ENCODE peak calls at places on chromosome 1, in nine cellular contexts. V, U, L, A, S, O, J, K and T are unnamed samples.

GRCh38 chr1:95668165-95668564 is 434.2 kb downstream of the RWDD3 start:
- DNase-seq in J (no peak), S (no peak), O (no peak), K (no peak), V (no peak), L (no peak), U (no peak), A (no peak), T (no peak)

GRCh38 chr1:54221867-54222484 is 22.0 kb downstream of the MRPL37 start:
- DNase-seq in O (no peak), U (no peak), S (no peak), V (no peak), J (no peak), A (no peak), K (no peak), L (no peak), T (no peak)

GRCh38 chr1:5765465-5765864 is 226.8 kb downstream of the NPHP4 start:
- DNase-seq in U (no peak), V (no peak), J (no peak), A (no peak), O (no peak), K (no peak), L (no peak), S (no peak), T (no peak)

GRCh38 chr1:115713906-115714305 is 54.6 kb downstream of the CASQ2 start:
- DNase-seq in L (no peak), V (no peak), J (no peak), A (no peak), S (no peak), O (no peak), K (no peak), U (no peak), T (no peak)

GRCh38 chr1:39657402-39657801 is 14.5 kb downstream of the NT5C1A start:
- DNase-seq in V (no peak), S (no peak), O (no peak), L (no peak), A (no peak), U (no peak), K (no peak), J (peak; percentile 78), T (peak; percentile 43)

GRCh38 chr1:150150511-150151021 is 850 bp downstream of the PLEKHO1 start:
- DNase-seq in A (peak; percentile 76), J (no peak), V (peak; percentile 54), L (peak; percentile 75), O (no peak), U (peak; percentile 52), K (peak; percentile 50), S (no peak), T (no peak)

GRCh38 chr1:108046021-108046420 is 81.0 kb upstream of the VAV3 start:
- DNase-seq in S (no peak), J (no peak), K (no peak), V (no peak), O (no peak), A (no peak), L (no peak), U (peak; percentile 31), T (no peak)

GRCh38 chr1:114670083-114671010 is 498 bp upstream of the DENND2C start:
- DNase-seq in A (peak; percentile 97), S (peak; percentile 89), L (peak; percentile 98), V (peak; percentile 95), K (peak; percentile 86), O (peak; percentile 95), J (peak; percentile 90), U (peak; percentile 96), T (peak; percentile 86)

GRCh38 chr1:201505505-201505893 is 1.4 kb downstream of the CSRP1 start:
- DNase-seq in J (peak; percentile 83), L (no peak), U (no peak), S (peak; percentile 64), O (no peak), A (no peak), K (no peak), V (peak; percentile 54), T (peak; percentile 66)

GRCh38 chr1:54811739-54812655 is 10.9 kb upstream of the TTC22 start:
- DNase-seq in U (no peak), A (no peak), S (no peak), J (no peak), O (peak; percentile 23), K (no peak), V (no peak), L (no peak), T (no peak)

GRCh38 chr1:179087665-179088064 is 5.8 kb downstream of the TOR3A start:
- DNase-seq in A (no peak), U (no peak), K (peak; percentile 19), V (no peak), J (no peak), L (no peak), O (no peak), S (peak; percentile 22), T (no peak)
- H3K4me3 ChIP-seq in A (no peak overlapping the region), U (no peak overlapping the region), K (no peak overlapping the region), V (no peak overlapping the region), J (no peak overlapping the region), L (no peak overlapping the region), O (no peak overlapping the region), S (no peak overlapping the region), T (no peak overlapping the region)

GRCh38 chr1:37919277-37919676 is 27.6 kb downstream of the INPP5B start:
- DNase-seq in J (peak; percentile 59), V (no peak), U (peak; percentile 26), A (no peak), O (no peak), K (peak; percentile 58), S (peak; percentile 20), L (no peak), T (peak; percentile 34)

GRCh38 chr1:37926061-37926924 is 20.6 kb downstream of the INPP5B start:
- DNase-seq in V (no peak), S (peak; percentile 23), K (peak; percentile 79), O (no peak), A (no peak), U (no peak), L (peak; percentile 52), J (peak; percentile 29), T (no peak)

GRCh38 chr1:37923551-37923889 is 23.3 kb downstream of the INPP5B start:
- DNase-seq in K (no peak), L (no peak), O (no peak), A (no peak), V (no peak), J (no peak), U (no peak), S (no peak), T (no peak)

GRCh38 chr1:37925316-37925715 is 21.5 kb downstream of the INPP5B start:
- DNase-seq in S (no peak), O (no peak), V (no peak), J (no peak), L (no peak), K (peak; percentile 68), A (no peak), U (no peak), T (no peak)

DNA sequence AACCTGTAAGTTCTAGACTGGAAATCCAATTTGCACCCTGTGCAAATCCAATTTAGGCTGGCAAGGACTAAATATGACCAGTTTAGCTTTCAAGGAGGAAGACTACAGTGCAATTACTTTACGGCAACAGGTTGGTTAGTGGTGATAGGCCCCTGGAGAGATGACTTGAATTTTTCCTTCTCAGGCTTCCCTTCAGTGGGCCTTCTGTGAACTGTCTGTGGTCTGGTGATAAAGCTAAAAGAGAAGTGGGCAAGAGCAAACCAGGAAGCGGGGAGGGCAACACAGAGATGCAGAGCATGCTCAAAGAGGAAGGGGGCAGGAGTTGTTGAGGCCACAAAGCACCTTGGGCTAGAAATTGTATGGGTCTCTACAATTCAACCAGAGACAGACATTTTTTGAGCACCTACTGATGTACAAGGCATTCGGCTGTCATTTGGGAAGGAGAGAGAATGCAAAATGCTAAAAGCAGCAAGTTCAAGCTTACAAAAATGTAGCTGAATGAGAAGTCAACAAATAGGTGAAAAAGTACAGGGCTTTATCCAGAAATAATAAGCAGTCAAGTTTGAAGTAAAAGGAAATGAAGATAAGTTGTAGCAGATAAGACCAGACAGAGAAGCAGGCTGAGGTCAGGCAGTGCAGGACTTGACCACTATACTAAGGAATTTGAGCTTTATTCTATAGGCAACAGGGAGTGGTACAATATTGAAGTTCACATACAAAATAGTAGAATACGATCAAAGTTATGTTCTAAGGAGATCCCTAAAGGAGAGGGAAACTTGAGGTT is 23.9 kb downstream of the INPP5B start:
- DNase-seq in L (no peak), K (peak; percentile 93), V (no peak), J (no peak), S (no peak), O (no peak), A (no peak), U (no peak), T (no peak)
- TF ChIP-seq CTCF in L (no peak), K (peak; percentile 45), V (no peak), J (no peak), S (no peak), O (no peak), A (no peak), U (no peak), T (no peak)

GRCh38 chr1:37479255-37480124 is 5.1 kb downstream of the ZC3H12A start:
- DNase-seq in S (peak; percentile 85), V (peak; percentile 75), O (peak; percentile 96), U (peak; percentile 96), K (peak; percentile 71), A (peak; percentile 97), J (peak; percentile 95), L (peak; percentile 97), T (peak; percentile 88)
- H3K4me3 ChIP-seq in S (peak overlapping the region; percentile 29), V (no peak overlapping the region), O (peak overlapping the region; percentile 85), U (no peak overlapping the region), K (peak overlapping the region; percentile 78), A (peak overlapping the region; percentile 45), J (peak overlapping the region; percentile 88), L (peak overlapping the region; percentile 86), T (peak overlapping the region; percentile 90)

GRCh38 chr1:200373811-200374231 is 36.0 kb downstream of the ZNF281 start:
- DNase-seq in V (no peak), J (no peak), U (no peak), A (no peak), K (peak; percentile 53), L (no peak), O (no peak), S (no peak), T (no peak)
- TF ChIP-seq CTCF in V (no peak), J (no peak), U (no peak), A (no peak), K (no peak), L (no peak), O (no peak), S (no peak), T (no peak)